ENCODE peak calls at places on chromosomes 1 and 21, in eight cellular contexts. One of them, this sample, is unnamed.

GRCh38 chr21:45669382-45669781 is 25.9 kb downstream of the PCBP3 start:
- DNase-seq in cardiac muscle cell: no peak
- DNase-seq in mucosa of descending colon: no peak
- DNase-seq in IMR-90: no peak
- DNase-seq in keratinocyte: no peak
- DNase-seq in pancreas: no peak
- DNase-seq in neural progenitor cell: no peak
- DNase-seq in PC-3: no peak
- DNase-seq in this sample: no peak

GRCh38 chr1:203048555-203049051 is 22.3 kb downstream of the PPFIA4 start:
- DNase-seq in keratinocyte: no peak
- DNase-seq in cardiac muscle cell: peak; percentile 58
- DNase-seq in IMR-90: no peak
- DNase-seq in mucosa of descending colon: no peak
- DNase-seq in pancreas: no peak
- DNase-seq in PC-3: no peak
- DNase-seq in neural progenitor cell: peak; percentile 81
- DNase-seq in this sample: no peak

GRCh38 chr1:226642421-226642820 is 93.9 kb downstream of the STUM start:
- DNase-seq in cardiac muscle cell: no peak
- DNase-seq in mucosa of descending colon: no peak
- DNase-seq in IMR-90: no peak
- DNase-seq in pancreas: no peak
- DNase-seq in neural progenitor cell: no peak
- DNase-seq in keratinocyte: no peak
- DNase-seq in PC-3: no peak
- DNase-seq in this sample: no peak

GRCh38 chr1:243217401-243217800 is 37.7 kb downstream of the CEP170 start:
- DNase-seq in IMR-90: no peak
- DNase-seq in PC-3: no peak
- DNase-seq in mucosa of descending colon: no peak
- DNase-seq in cardiac muscle cell: no peak
- DNase-seq in keratinocyte: no peak
- DNase-seq in pancreas: no peak
- DNase-seq in neural progenitor cell: no peak
- DNase-seq in this sample: no peak

GRCh38 chr21:46667735-46668380 is 32.4 kb downstream of the PRMT2 start:
- DNase-seq in neural progenitor cell: peak; percentile 79
- DNase-seq in keratinocyte: no peak
- DNase-seq in mucosa of descending colon: no peak
- DNase-seq in pancreas: no peak
- DNase-seq in IMR-90: peak; percentile 17
- DNase-seq in cardiac muscle cell: peak; percentile 77
- DNase-seq in PC-3: peak; percentile 19
- DNase-seq in this sample: peak; percentile 59

GRCh38 chr21:25501996-25502665 is 105.2 kb downstream of the MRPL39 start:
- DNase-seq in cardiac muscle cell: no peak
- DNase-seq in pancreas: no peak
- DNase-seq in IMR-90: no peak
- DNase-seq in mucosa of descending colon: peak; percentile 9
- DNase-seq in PC-3: no peak
- DNase-seq in keratinocyte: no peak
- DNase-seq in neural progenitor cell: no peak
- DNase-seq in this sample: no peak

GRCh38 chr1:180501865-180502360 is 464 bp downstream of the ACBD6 start:
- DNase-seq in IMR-90: no peak
- DNase-seq in keratinocyte: no peak
- DNase-seq in pancreas: peak; percentile 86
- DNase-seq in neural progenitor cell: no peak
- DNase-seq in mucosa of descending colon: no peak
- DNase-seq in PC-3: no peak
- DNase-seq in cardiac muscle cell: no peak
- DNase-seq in this sample: peak; percentile 79

GRCh38 chr1:211591980-211592493 is 13.1 kb upstream of the SLC30A1 start:
- DNase-seq in keratinocyte: no peak
- DNase-seq in cardiac muscle cell: no peak
- DNase-seq in mucosa of descending colon: no peak
- DNase-seq in IMR-90: peak; percentile 89
- DNase-seq in neural progenitor cell: no peak
- DNase-seq in PC-3: peak; percentile 66
- DNase-seq in pancreas: no peak
- DNase-seq in this sample: no peak

GRCh38 chr1:116483481-116484309 is 87.1 kb downstream of the CD58 start:
- DNase-seq in keratinocyte: no peak
- DNase-seq in pancreas: no peak
- DNase-seq in neural progenitor cell: no peak
- DNase-seq in mucosa of descending colon: peak; percentile 65
- DNase-seq in PC-3: no peak
- DNase-seq in IMR-90: peak; percentile 5
- DNase-seq in cardiac muscle cell: peak; percentile 81
- DNase-seq in this sample: no peak

GRCh38 chr1:103461171-103462105 is 64.1 kb upstream of the RNPC3 start:
- DNase-seq in PC-3: peak; percentile 41
- DNase-seq in neural progenitor cell: peak; percentile 10
- DNase-seq in pancreas: no peak
- DNase-seq in mucosa of descending colon: no peak
- DNase-seq in IMR-90: peak; percentile 16
- DNase-seq in keratinocyte: no peak
- DNase-seq in cardiac muscle cell: peak; percentile 18
- DNase-seq in this sample: no peak

GRCh38 chr21:35222541-35222941 is 173.4 kb upstream of the RUNX1 start:
- DNase-seq in mucosa of descending colon: no peak
- DNase-seq in PC-3: peak; percentile 11
- DNase-seq in neural progenitor cell: no peak
- DNase-seq in pancreas: no peak
- DNase-seq in IMR-90: no peak
- DNase-seq in cardiac muscle cell: no peak
- DNase-seq in keratinocyte: no peak
- DNase-seq in this sample: no peak
- H3K4me1 ChIP-seq in mucosa of descending colon: peaks cover 3% of the 10 kb centered on the region
- H3K4me1 ChIP-seq in PC-3: peaks cover 50% of the 10 kb centered on the region
- H3K4me1 ChIP-seq in neural progenitor cell: peaks cover 35% of the 10 kb centered on the region
- H3K4me1 ChIP-seq in pancreas: no peaks in the 10 kb centered on the region
- H3K4me1 ChIP-seq in IMR-90: peaks cover 15% of the 10 kb centered on the region
- H3K4me1 ChIP-seq in cardiac muscle cell: no peaks in the 10 kb centered on the region
- H3K4me1 ChIP-seq in keratinocyte: peaks cover 14% of the 10 kb centered on the region
- H3K4me1 ChIP-seq in this sample: peaks cover 17% of the 10 kb centered on the region

DNA sequence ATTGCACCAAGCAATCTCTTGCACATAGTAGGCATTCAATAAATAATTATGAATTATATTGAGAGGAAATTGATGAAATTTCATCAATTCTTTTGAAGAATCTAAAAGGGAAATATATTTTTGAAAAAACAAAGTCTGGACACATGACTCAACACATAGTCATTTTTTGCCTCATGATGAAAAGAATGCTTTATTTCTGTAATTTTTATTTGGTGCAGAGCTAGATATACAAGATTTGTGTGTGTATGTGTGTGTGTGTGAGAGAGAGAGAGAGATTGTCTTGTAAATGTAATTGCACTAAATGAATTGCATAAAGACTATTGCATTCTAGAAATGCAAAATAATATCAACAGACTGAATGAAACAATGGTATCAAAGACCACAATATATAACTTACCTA is 206.2 kb upstream of the C1orf87 start:
- DNase-seq in keratinocyte: no peak
- DNase-seq in IMR-90: peak; percentile 6
- DNase-seq in neural progenitor cell: no peak
- DNase-seq in pancreas: no peak
- DNase-seq in PC-3: peak; percentile 18
- DNase-seq in mucosa of descending colon: no peak
- DNase-seq in cardiac muscle cell: no peak
- DNase-seq in this sample: no peak
- H3K4me1 ChIP-seq in keratinocyte: peaks cover 19% of the 10 kb centered on the region
- H3K4me1 ChIP-seq in IMR-90: no peaks in the 10 kb centered on the region
- H3K4me1 ChIP-seq in neural progenitor cell: peaks cover 10% of the 10 kb centered on the region
- H3K4me1 ChIP-seq in pancreas: peaks cover 21% of the 10 kb centered on the region
- H3K4me1 ChIP-seq in PC-3: peaks cover 8% of the 10 kb centered on the region
- H3K4me1 ChIP-seq in mucosa of descending colon: no peaks in the 10 kb centered on the region
- H3K4me1 ChIP-seq in cardiac muscle cell: peaks cover 16% of the 10 kb centered on the region
- H3K4me1 ChIP-seq in this sample: no peaks in the 10 kb centered on the region

GRCh38 chr1:32647308-32648134 is 2.8 kb downstream of the ZBTB8OS start:
- DNase-seq in IMR-90: no peak
- DNase-seq in keratinocyte: no peak
- DNase-seq in neural progenitor cell: no peak
- DNase-seq in pancreas: no peak
- DNase-seq in PC-3: no peak
- DNase-seq in cardiac muscle cell: no peak
- DNase-seq in mucosa of descending colon: no peak
- DNase-seq in this sample: no peak

GRCh38 chr1:32650752-32651460 is at the start of gene RBBP4:
- DNase-seq in IMR-90: peak; percentile 96
- DNase-seq in cardiac muscle cell: peak; percentile 97
- DNase-seq in PC-3: peak; percentile 97
- DNase-seq in keratinocyte: peak; percentile 71
- DNase-seq in pancreas: peak; percentile 99
- DNase-seq in neural progenitor cell: peak; percentile 98
- DNase-seq in mucosa of descending colon: peak; percentile 98
- DNase-seq in this sample: peak; percentile 97

GRCh38 chr1:32650157-32650751 is at the start of gene ZBTB8OS:
- DNase-seq in pancreas: peak; percentile 94
- DNase-seq in IMR-90: peak; percentile 92
- DNase-seq in neural progenitor cell: peak; percentile 95
- DNase-seq in keratinocyte: peak; percentile 62
- DNase-seq in PC-3: peak; percentile 93
- DNase-seq in cardiac muscle cell: peak; percentile 93
- DNase-seq in mucosa of descending colon: peak; percentile 95
- DNase-seq in this sample: peak; percentile 81

GRCh38 chr1:32651461-32652073 is 559 bp downstream of the RBBP4 start:
- DNase-seq in pancreas: no peak
- DNase-seq in PC-3: peak; percentile 33
- DNase-seq in cardiac muscle cell: no peak
- DNase-seq in IMR-90: no peak
- DNase-seq in keratinocyte: no peak
- DNase-seq in mucosa of descending colon: no peak
- DNase-seq in neural progenitor cell: no peak
- DNase-seq in this sample: peak; percentile 36

DNA sequence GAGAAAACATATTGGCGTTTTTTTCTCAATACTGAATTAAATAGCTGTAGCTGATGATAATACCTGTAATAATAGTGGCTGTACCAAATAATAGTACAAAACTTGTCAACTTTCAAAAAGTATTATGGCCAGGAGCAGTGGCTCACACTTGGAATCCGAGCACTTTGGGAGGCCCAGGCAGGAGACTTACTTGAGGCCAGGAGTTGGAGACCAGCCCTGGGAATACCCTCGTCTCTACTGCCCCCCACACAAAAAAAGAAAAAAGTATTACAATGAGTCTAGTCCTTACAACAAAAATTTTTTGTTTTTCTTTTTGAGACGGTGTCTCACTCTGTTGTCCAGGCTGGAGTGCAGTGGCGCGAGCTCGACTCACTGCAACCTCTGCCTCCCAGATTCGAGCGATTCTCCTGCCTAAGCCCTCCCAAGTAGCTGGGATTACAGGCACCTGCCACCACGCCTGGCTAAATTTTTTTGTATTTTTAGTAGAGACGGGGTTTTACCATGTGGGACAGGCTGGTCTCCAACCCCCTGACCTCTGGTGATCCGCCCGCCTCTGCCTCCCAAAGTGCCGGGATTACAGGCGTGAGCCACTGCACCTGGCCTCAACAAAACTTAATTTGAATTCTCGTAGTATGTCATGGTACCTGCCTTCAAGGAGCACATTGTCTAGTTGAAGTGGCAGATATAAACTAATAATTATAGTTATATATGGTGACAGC is 1.4 kb downstream of the RBBP4 start:
- DNase-seq in IMR-90: no peak
- DNase-seq in keratinocyte: no peak
- DNase-seq in mucosa of descending colon: no peak
- DNase-seq in neural progenitor cell: no peak
- DNase-seq in cardiac muscle cell: no peak
- DNase-seq in pancreas: no peak
- DNase-seq in PC-3: no peak
- DNase-seq in this sample: no peak
- H3K4me1 ChIP-seq in IMR-90: peaks cover 3% of the 10 kb centered on the region
- H3K4me1 ChIP-seq in keratinocyte: peaks cover 11% of the 10 kb centered on the region
- H3K4me1 ChIP-seq in mucosa of descending colon: peaks cover 39% of the 10 kb centered on the region
- H3K4me1 ChIP-seq in neural progenitor cell: peaks cover 35% of the 10 kb centered on the region
- H3K4me1 ChIP-seq in cardiac muscle cell: no peaks in the 10 kb centered on the region
- H3K4me1 ChIP-seq in pancreas: peaks cover 14% of the 10 kb centered on the region
- H3K4me1 ChIP-seq in PC-3: peaks cover 34% of the 10 kb centered on the region
- H3K4me1 ChIP-seq in this sample: peaks cover 7% of the 10 kb centered on the region

DNA sequence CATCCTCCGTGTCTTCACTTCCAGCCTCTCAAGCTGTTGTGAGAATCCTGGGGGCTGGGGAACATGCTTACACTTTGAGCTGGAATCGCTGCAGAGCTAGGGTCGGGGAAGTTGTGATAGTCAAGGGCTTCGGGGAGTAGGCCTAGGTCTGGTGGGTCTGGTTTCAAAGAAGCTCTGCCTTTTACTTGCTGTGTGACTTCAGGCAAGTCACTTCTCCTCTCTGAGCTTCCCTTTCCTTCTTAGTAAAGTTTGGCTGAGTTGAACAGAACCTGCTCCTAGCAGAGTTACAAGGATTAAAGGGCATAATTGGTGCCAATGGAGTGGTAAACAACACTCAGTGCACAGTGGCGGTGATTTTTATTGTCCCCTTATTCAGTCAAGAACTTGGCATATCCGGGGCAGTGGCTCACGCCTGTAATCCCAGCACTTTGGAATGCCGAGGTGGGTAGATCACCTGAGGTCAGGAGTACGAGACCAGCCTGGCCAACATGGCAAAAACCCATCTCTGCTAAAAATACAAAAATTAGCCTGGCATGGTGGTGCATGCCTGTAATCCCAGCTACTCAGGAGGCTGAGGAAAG is 25.7 kb downstream of the ARHGEF19 start:
- DNase-seq in keratinocyte: no peak
- DNase-seq in neural progenitor cell: no peak
- DNase-seq in PC-3: peak; percentile 56
- DNase-seq in cardiac muscle cell: no peak
- DNase-seq in IMR-90: no peak
- DNase-seq in pancreas: no peak
- DNase-seq in mucosa of descending colon: peak; percentile 63
- DNase-seq in this sample: no peak
- H3K4me1 ChIP-seq in keratinocyte: peaks cover 65% of the 10 kb centered on the region
- H3K4me1 ChIP-seq in neural progenitor cell: peaks cover 6% of the 10 kb centered on the region
- H3K4me1 ChIP-seq in PC-3: peaks cover 75% of the 10 kb centered on the region
- H3K4me1 ChIP-seq in cardiac muscle cell: peaks cover 4% of the 10 kb centered on the region
- H3K4me1 ChIP-seq in IMR-90: peaks cover 10% of the 10 kb centered on the region
- H3K4me1 ChIP-seq in pancreas: no peaks in the 10 kb centered on the region
- H3K4me1 ChIP-seq in mucosa of descending colon: peaks cover 29% of the 10 kb centered on the region
- H3K4me1 ChIP-seq in this sample: peaks cover 37% of the 10 kb centered on the region

DNA sequence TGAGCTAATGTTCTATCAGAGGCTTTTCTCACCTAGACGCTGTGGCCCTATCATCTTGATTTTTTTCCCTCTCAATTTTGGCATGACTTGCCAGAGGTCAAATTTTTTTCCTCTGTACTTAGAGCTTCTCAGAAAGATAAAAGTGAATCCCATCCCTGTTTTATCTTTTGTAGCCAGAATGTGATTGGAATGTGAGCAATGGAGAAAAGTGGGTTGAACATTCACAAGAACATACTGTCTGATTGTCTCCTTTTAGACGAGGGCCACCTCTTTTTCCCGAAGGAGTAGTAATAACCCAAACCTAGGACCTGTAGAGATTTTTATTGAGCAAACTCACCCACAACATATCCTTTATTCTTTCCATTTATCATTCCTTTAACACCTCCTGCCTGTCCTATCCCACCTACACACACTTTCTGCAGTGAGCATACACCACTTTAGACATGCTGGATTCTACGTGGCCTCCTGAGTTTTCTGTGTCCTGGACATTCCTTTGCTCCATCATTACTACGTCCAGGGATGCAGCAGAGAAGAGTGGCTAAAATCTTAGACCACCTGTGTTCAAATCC is 15.9 kb downstream of the S100A10 start:
- DNase-seq in cardiac muscle cell: no peak
- DNase-seq in neural progenitor cell: no peak
- DNase-seq in keratinocyte: no peak
- DNase-seq in mucosa of descending colon: no peak
- DNase-seq in PC-3: no peak
- DNase-seq in pancreas: no peak
- DNase-seq in IMR-90: no peak
- DNase-seq in this sample: peak; percentile 49
- H3K4me1 ChIP-seq in cardiac muscle cell: no peaks in the 10 kb centered on the region
- H3K4me1 ChIP-seq in neural progenitor cell: no peaks in the 10 kb centered on the region
- H3K4me1 ChIP-seq in keratinocyte: peaks cover 50% of the 10 kb centered on the region
- H3K4me1 ChIP-seq in mucosa of descending colon: peaks cover 37% of the 10 kb centered on the region
- H3K4me1 ChIP-seq in PC-3: peaks cover 57% of the 10 kb centered on the region
- H3K4me1 ChIP-seq in pancreas: peaks cover 19% of the 10 kb centered on the region
- H3K4me1 ChIP-seq in IMR-90: peaks cover 4% of the 10 kb centered on the region
- H3K4me1 ChIP-seq in this sample: peaks cover 94% of the 10 kb centered on the region